ENCODE peak calls at places on chromosome 19, in four cellular contexts. I, T, R and E are unnamed samples.

GRCh38 chr19:55703790-55704215 is 28.8 kb downstream of the EPN1 start:
- DNase-seq in I (no peak), T (peak), R (peak), E (peak)

GRCh38 chr19:18865973-18866799 is 29.8 kb downstream of the CERS1 start:
- DNase-seq in I (no peak), T (peak), R (peak), E (peak)

GRCh38 chr19:19179548-19180441 is 9.7 kb upstream of the MEF2B start:
- DNase-seq in I (no peak), T (no peak), R (no peak), E (no peak)

GRCh38 chr19:948842-949496 is 23.1 kb downstream of the ARID3A start:
- DNase-seq in I (no peak), T (no peak), R (no peak), E (no peak)

GRCh38 chr19:16125738-16126495 is 14.2 kb downstream of the RAB8A start:
- DNase-seq in I (no peak), T (peak), R (no peak), E (no peak)

GRCh38 chr19:1101337-1101698 is 2.5 kb upstream of the GPX4 start:
- DNase-seq in I (no peak), T (no peak), R (peak), E (no peak)

GRCh38 chr19:35206379-35206778 is 22.2 kb downstream of the FAM187B start:
- DNase-seq in I (no peak), T (no peak), R (no peak), E (no peak)

GRCh38 chr19:873084-874019 is 13.9 kb downstream of the CFD start:
- DNase-seq in I (no peak), T (peak), R (no peak), E (peak)

GRCh38 chr19:42069619-42070293 is at the start of gene GRIK5:
- DNase-seq in I (no peak), T (no peak), R (no peak), E (no peak)

GRCh38 chr19:38049105-38049649 is 142.2 kb downstream of the SIPA1L3 start:
- DNase-seq in I (no peak), T (no peak), R (peak), E (peak)

GRCh38 chr19:43463381-43464088 is 1.9 kb downstream of the LYPD3 start:
- DNase-seq in I (peak), T (peak), R (peak), E (peak)
- TF ChIP-seq POLR2A in I (no peak), T (no peak), R (no peak), E (no peak)

GRCh38 chr19:7161292-7161691 is 91.8 kb downstream of the ZNF557 start:
- DNase-seq in I (no peak), T (no peak), R (no peak), E (no peak)

DNA sequence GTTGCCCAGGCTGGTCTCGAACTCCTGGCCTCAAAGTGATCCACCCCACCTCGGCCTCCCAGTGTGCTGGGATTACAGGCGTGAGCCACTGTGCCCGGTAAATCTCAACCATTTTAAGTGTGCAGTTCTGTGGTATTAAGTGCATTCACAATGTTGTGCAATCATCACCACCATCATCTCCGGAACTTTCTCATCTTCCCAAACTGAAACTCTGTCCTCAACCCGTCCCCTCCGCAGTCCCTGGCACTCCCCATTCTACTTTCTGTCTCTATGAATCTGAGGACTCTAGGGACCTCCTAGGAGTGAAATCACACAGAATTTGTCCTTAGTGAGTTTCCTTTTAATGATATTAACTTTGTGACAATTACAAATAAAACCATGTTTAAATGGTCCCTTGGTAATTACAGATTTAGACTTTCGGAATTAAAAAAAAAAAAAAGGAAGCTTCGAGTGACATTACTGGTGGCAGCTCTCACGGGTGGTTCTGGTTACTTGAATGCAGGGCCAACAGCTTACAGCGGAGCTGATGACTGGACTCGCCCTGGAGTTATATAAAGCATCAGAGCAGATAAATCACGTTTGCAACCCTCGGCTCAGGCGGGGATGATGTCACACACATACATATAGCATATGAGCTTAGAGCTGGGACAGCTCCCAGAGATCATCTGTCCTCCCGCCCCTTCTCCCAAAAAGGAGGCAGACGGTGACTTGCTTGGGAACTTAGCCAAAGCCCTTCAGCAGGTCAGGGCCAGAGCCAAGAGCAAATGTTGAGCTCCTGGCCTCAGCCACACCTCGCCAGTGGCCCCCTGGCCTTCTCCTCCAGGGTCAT is 89.8 kb downstream of the ZNF557 start:
- DNase-seq in I (no peak), T (peak), R (no peak), E (no peak)
- TF ChIP-seq POLR2A in I (no peak), T (no peak), R (no peak), E (no peak)

GRCh38 chr19:4058696-4059492 is 7.8 kb downstream of the ZBTB7A start:
- DNase-seq in I (no peak), T (no peak), R (no peak), E (peak)
- TF ChIP-seq POLR2A in I (no peak), T (peak), R (no peak), E (no peak)

GRCh38 chr19:4870025-4870700 is 2.7 kb upstream of the PLIN3 start:
- DNase-seq in I (no peak), T (peak), R (peak), E (no peak)

GRCh38 chr19:4868286-4868834 is 893 bp upstream of the PLIN3 start:
- DNase-seq in I (no peak), T (no peak), R (no peak), E (no peak)

GRCh38 chr19:4871711-4872110 is 4.2 kb upstream of the PLIN3 start:
- DNase-seq in I (no peak), T (no peak), R (no peak), E (no peak)

GRCh38 chr19:4866595-4867424 is 657 bp downstream of the PLIN3 start:
- DNase-seq in I (peak), T (peak), R (peak), E (peak)

GRCh38 chr19:4867534-4868285 is at the start of gene PLIN3:
- DNase-seq in I (peak), T (peak), R (peak), E (peak)
- TF ChIP-seq POLR2A in I (no peak), T (peak), R (no peak), E (peak)

GRCh38 chr19:40284501-40285352 is at the start of gene AKT2:
- DNase-seq in I (no peak), T (peak), R (no peak), E (peak)
- TF ChIP-seq POLR2A in I (no peak), T (peak), R (no peak), E (no peak)

GRCh38 chr19:49020931-49021895 is 2.9 kb downstream of the CGB3 start:
- DNase-seq in I (no peak), T (no peak), R (no peak), E (no peak)
- TF ChIP-seq POLR2A in I (no peak), T (no peak), R (no peak), E (no peak)